ENCODE peak calls at places on chromosome 2, in seven cellular contexts. One of them, this sample, is unnamed.

GRCh38 chr2:113930448-113930847 is 40.6 kb downstream of the ACTR3 start:
- DNase-seq in stomach: no peak
- DNase-seq in adrenal gland: no peak
- DNase-seq in testis: no peak
- DNase-seq in K562: no peak
- DNase-seq in HCT116: no peak
- DNase-seq in transverse colon: no peak
- DNase-seq in this sample: no peak

GRCh38 chr2:121338281-121338680 is 53.3 kb upstream of the TFCP2L1 start:
- DNase-seq in stomach: no peak
- DNase-seq in adrenal gland: no peak
- DNase-seq in testis: no peak
- DNase-seq in K562: no peak
- DNase-seq in HCT116: no peak
- DNase-seq in transverse colon: no peak
- DNase-seq in this sample: no peak

GRCh38 chr2:161555826-161556225 is 68.4 kb upstream of the SLC4A10 start:
- DNase-seq in stomach: no peak
- DNase-seq in adrenal gland: no peak
- DNase-seq in testis: no peak
- DNase-seq in K562: no peak
- DNase-seq in HCT116: no peak
- DNase-seq in transverse colon: no peak
- DNase-seq in this sample: no peak

GRCh38 chr2:197873293-197873701 is 68.9 kb downstream of the PLCL1 start:
- DNase-seq in stomach: no peak
- DNase-seq in adrenal gland: no peak
- DNase-seq in testis: no peak
- DNase-seq in K562: no peak
- DNase-seq in HCT116: no peak
- DNase-seq in transverse colon: no peak
- DNase-seq in this sample: peak

GRCh38 chr2:120856421-120856862 is 120.8 kb downstream of the GLI2 start:
- DNase-seq in stomach: no peak
- DNase-seq in adrenal gland: no peak
- DNase-seq in testis: peak
- DNase-seq in K562: no peak
- DNase-seq in HCT116: no peak
- DNase-seq in transverse colon: no peak
- DNase-seq in this sample: no peak

GRCh38 chr2:142139384-142139783 is 8.6 kb upstream of the LRP1B start:
- DNase-seq in stomach: no peak
- DNase-seq in adrenal gland: no peak
- DNase-seq in testis: no peak
- DNase-seq in K562: no peak
- DNase-seq in HCT116: no peak
- DNase-seq in transverse colon: no peak
- DNase-seq in this sample: no peak

GRCh38 chr2:239913632-239914417 is 111.3 kb downstream of the NDUFA10 start:
- DNase-seq in stomach: peak
- DNase-seq in adrenal gland: no peak
- DNase-seq in testis: peak
- DNase-seq in K562: no peak
- DNase-seq in HCT116: no peak
- DNase-seq in transverse colon: no peak
- DNase-seq in this sample: no peak

GRCh38 chr2:46230115-46230571 is 67.1 kb upstream of the EPAS1 start:
- DNase-seq in stomach: no peak
- DNase-seq in adrenal gland: no peak
- DNase-seq in testis: peak
- DNase-seq in K562: no peak
- DNase-seq in HCT116: no peak
- DNase-seq in transverse colon: no peak
- DNase-seq in this sample: peak

GRCh38 chr2:98383166-98383565 is 36.9 kb downstream of the CNGA3 start:
- DNase-seq in stomach: no peak
- DNase-seq in adrenal gland: peak
- DNase-seq in testis: no peak
- DNase-seq in K562: no peak
- DNase-seq in HCT116: no peak
- DNase-seq in transverse colon: no peak
- DNase-seq in this sample: no peak

GRCh38 chr2:128026422-128027277 is 1.2 kb downstream of the SAP130 start:
- DNase-seq in stomach: no peak
- DNase-seq in adrenal gland: no peak
- DNase-seq in testis: no peak
- DNase-seq in K562: no peak
- DNase-seq in HCT116: no peak
- DNase-seq in transverse colon: no peak
- DNase-seq in this sample: no peak

GRCh38 chr2:50597206-50597605 is 434.7 kb downstream of the NRXN1 start:
- DNase-seq in stomach: no peak
- DNase-seq in adrenal gland: no peak
- DNase-seq in testis: no peak
- DNase-seq in K562: no peak
- DNase-seq in HCT116: no peak
- DNase-seq in transverse colon: no peak
- DNase-seq in this sample: no peak

GRCh38 chr2:240086563-240086962 is 33.2 kb upstream of the OR6B3 start:
- DNase-seq in stomach: no peak
- DNase-seq in adrenal gland: no peak
- DNase-seq in testis: no peak
- DNase-seq in K562: no peak
- DNase-seq in HCT116: no peak
- DNase-seq in transverse colon: no peak
- DNase-seq in this sample: no peak

GRCh38 chr2:159711562-159712193 is 628 bp upstream of the MARCHF7 start:
- DNase-seq in stomach: no peak
- DNase-seq in adrenal gland: no peak
- DNase-seq in testis: no peak
- DNase-seq in K562: no peak
- DNase-seq in HCT116: no peak
- DNase-seq in transverse colon: no peak
- DNase-seq in this sample: no peak

GRCh38 chr2:65790676-65790935 is 358.2 kb upstream of the SPRED2 start:
- DNase-seq in stomach: no peak
- DNase-seq in adrenal gland: no peak
- DNase-seq in testis: no peak
- DNase-seq in K562: no peak
- DNase-seq in HCT116: no peak
- DNase-seq in transverse colon: no peak
- DNase-seq in this sample: no peak

GRCh38 chr2:163474319-163474744 is 261.5 kb downstream of the FIGN start:
- DNase-seq in stomach: no peak
- DNase-seq in adrenal gland: no peak
- DNase-seq in testis: no peak
- DNase-seq in K562: no peak
- DNase-seq in HCT116: no peak
- DNase-seq in transverse colon: no peak
- DNase-seq in this sample: no peak

GRCh38 chr2:146818122-146818521 is 1026.7 kb upstream of the ACVR2A start:
- DNase-seq in stomach: no peak
- DNase-seq in adrenal gland: no peak
- DNase-seq in testis: no peak
- DNase-seq in K562: no peak
- DNase-seq in HCT116: no peak
- DNase-seq in transverse colon: no peak
- DNase-seq in this sample: no peak

GRCh38 chr2:17752892-17753802 is 463 bp downstream of the SMC6 start:
- DNase-seq in stomach: peak
- DNase-seq in adrenal gland: peak
- DNase-seq in testis: peak
- DNase-seq in K562: peak
- DNase-seq in HCT116: no peak
- DNase-seq in transverse colon: peak
- DNase-seq in this sample: peak

GRCh38 chr2:105789745-105790466 is 45.2 kb downstream of the NCK2 start:
- DNase-seq in stomach: no peak
- DNase-seq in adrenal gland: peak
- DNase-seq in testis: peak
- DNase-seq in K562: no peak
- DNase-seq in HCT116: no peak
- DNase-seq in transverse colon: peak
- DNase-seq in this sample: peak

GRCh38 chr2:216492951-216493685 is 5.5 kb upstream of the RPL37A start:
- DNase-seq in stomach: no peak
- DNase-seq in adrenal gland: no peak
- DNase-seq in testis: no peak
- DNase-seq in K562: no peak
- DNase-seq in HCT116: no peak
- DNase-seq in transverse colon: no peak
- DNase-seq in this sample: peak

GRCh38 chr2:46818141-46818552 is 97.5 kb downstream of the MCFD2 start:
- DNase-seq in stomach: no peak
- DNase-seq in adrenal gland: peak
- DNase-seq in testis: peak
- DNase-seq in K562: no peak
- DNase-seq in HCT116: no peak
- DNase-seq in transverse colon: peak
- DNase-seq in this sample: no peak

GRCh38 chr2:24881158-24881557 is 38.9 kb downstream of the ADCY3 start:
- DNase-seq in stomach: no peak
- DNase-seq in adrenal gland: no peak
- DNase-seq in testis: no peak
- DNase-seq in K562: no peak
- DNase-seq in HCT116: no peak
- DNase-seq in transverse colon: no peak
- DNase-seq in this sample: no peak

GRCh38 chr2:169361706-169362345 is 508 bp downstream of the LRP2 start:
- DNase-seq in stomach: no peak
- DNase-seq in adrenal gland: no peak
- DNase-seq in testis: peak
- DNase-seq in K562: no peak
- DNase-seq in HCT116: no peak
- DNase-seq in transverse colon: no peak
- DNase-seq in this sample: peak

GRCh38 chr2:237222178-237222577 is 136.5 kb downstream of the COPS8 start:
- DNase-seq in stomach: no peak
- DNase-seq in adrenal gland: no peak
- DNase-seq in testis: no peak
- DNase-seq in K562: no peak
- DNase-seq in HCT116: no peak
- DNase-seq in transverse colon: no peak
- DNase-seq in this sample: no peak

GRCh38 chr2:222304737-222305509 is 6.1 kb upstream of the PAX3 start:
- DNase-seq in stomach: no peak
- DNase-seq in adrenal gland: no peak
- DNase-seq in testis: no peak
- DNase-seq in K562: no peak
- DNase-seq in HCT116: no peak
- DNase-seq in transverse colon: no peak
- DNase-seq in this sample: peak

GRCh38 chr2:1736997-1737480 is 7.3 kb downstream of the PXDN start:
- DNase-seq in stomach: no peak
- DNase-seq in adrenal gland: peak
- DNase-seq in testis: peak
- DNase-seq in K562: no peak
- DNase-seq in HCT116: no peak
- DNase-seq in transverse colon: no peak
- DNase-seq in this sample: no peak

GRCh38 chr2:102736174-102736606 is 25.6 kb upstream of the TMEM182 start:
- DNase-seq in stomach: peak
- DNase-seq in adrenal gland: no peak
- DNase-seq in testis: peak
- DNase-seq in K562: peak
- DNase-seq in HCT116: no peak
- DNase-seq in transverse colon: peak
- DNase-seq in this sample: no peak

GRCh38 chr2:43050866-43051265 is 175.5 kb downstream of the ZFP36L2 start:
- DNase-seq in stomach: peak
- DNase-seq in adrenal gland: peak
- DNase-seq in testis: peak
- DNase-seq in K562: no peak
- DNase-seq in HCT116: no peak
- DNase-seq in transverse colon: no peak
- DNase-seq in this sample: no peak

GRCh38 chr2:134134827-134135226 is 119.0 kb upstream of the MGAT5 start:
- DNase-seq in stomach: no peak
- DNase-seq in adrenal gland: no peak
- DNase-seq in testis: no peak
- DNase-seq in K562: no peak
- DNase-seq in HCT116: no peak
- DNase-seq in transverse colon: no peak
- DNase-seq in this sample: no peak

GRCh38 chr2:102703748-102704147 is 58.1 kb upstream of the TMEM182 start:
- DNase-seq in stomach: no peak
- DNase-seq in adrenal gland: no peak
- DNase-seq in testis: peak
- DNase-seq in K562: peak
- DNase-seq in HCT116: peak
- DNase-seq in transverse colon: peak
- DNase-seq in this sample: peak

GRCh38 chr2:69567157-69567908 is 76.2 kb downstream of the AAK1 start:
- DNase-seq in stomach: no peak
- DNase-seq in adrenal gland: no peak
- DNase-seq in testis: no peak
- DNase-seq in K562: no peak
- DNase-seq in HCT116: no peak
- DNase-seq in transverse colon: no peak
- DNase-seq in this sample: no peak

GRCh38 chr2:33321236-33321731 is 155.2 kb upstream of the RASGRP3 start:
- DNase-seq in stomach: no peak
- DNase-seq in adrenal gland: no peak
- DNase-seq in testis: no peak
- DNase-seq in K562: no peak
- DNase-seq in HCT116: no peak
- DNase-seq in transverse colon: no peak
- DNase-seq in this sample: no peak
- H3K4me3 ChIP-seq in stomach: no peak
- H3K4me3 ChIP-seq in adrenal gland: no peak
- H3K4me3 ChIP-seq in testis: no peak
- H3K4me3 ChIP-seq in K562: no peak
- H3K4me3 ChIP-seq in HCT116: no peak
- H3K4me3 ChIP-seq in transverse colon: no peak
- H3K4me3 ChIP-seq in this sample: no peak

GRCh38 chr2:231118122-231118942 is 6.5 kb downstream of the HTR2B start:
- DNase-seq in stomach: no peak
- DNase-seq in adrenal gland: no peak
- DNase-seq in testis: no peak
- DNase-seq in K562: no peak
- DNase-seq in HCT116: no peak
- DNase-seq in transverse colon: no peak
- DNase-seq in this sample: no peak
- TF ChIP-seq POLR2A in stomach: no peak
- TF ChIP-seq POLR2A in adrenal gland: no peak
- TF ChIP-seq POLR2A in testis: no peak
- TF ChIP-seq POLR2A in K562: no peak
- TF ChIP-seq POLR2A in HCT116: no peak
- TF ChIP-seq POLR2A in transverse colon: no peak
- TF ChIP-seq POLR2A in this sample: no peak

GRCh38 chr2:129708221-129708967 is 271.1 kb upstream of the RAB6C start:
- DNase-seq in stomach: no peak
- DNase-seq in adrenal gland: no peak
- DNase-seq in testis: no peak
- DNase-seq in K562: peak
- DNase-seq in HCT116: no peak
- DNase-seq in transverse colon: no peak
- DNase-seq in this sample: no peak
- TF ChIP-seq CTCF in stomach: no peak
- TF ChIP-seq CTCF in adrenal gland: no peak
- TF ChIP-seq CTCF in testis: no peak
- TF ChIP-seq CTCF in K562: peak
- TF ChIP-seq CTCF in HCT116: peak
- TF ChIP-seq CTCF in transverse colon: no peak
- TF ChIP-seq CTCF in this sample: peak

GRCh38 chr2:156321243-156321904 is 11.1 kb downstream of the NR4A2 start:
- DNase-seq in stomach: peak
- DNase-seq in adrenal gland: no peak
- DNase-seq in testis: no peak
- DNase-seq in K562: no peak
- DNase-seq in HCT116: no peak
- DNase-seq in transverse colon: no peak
- DNase-seq in this sample: no peak
- H3K4me3 ChIP-seq in stomach: peak
- H3K4me3 ChIP-seq in adrenal gland: no peak
- H3K4me3 ChIP-seq in testis: peak
- H3K4me3 ChIP-seq in K562: no peak
- H3K4me3 ChIP-seq in HCT116: no peak
- H3K4me3 ChIP-seq in transverse colon: peak
- H3K4me3 ChIP-seq in this sample: no peak

This sample was measured in NB4.